ENCODE peak calls at places on chromosomes 13 and 19, in eight cellular contexts. One of them, this sample, is unnamed.

GRCh38 chr19:17281391-17282304 is at the start of gene ANKLE1:
- DNase-seq in neural crest cell: peak
- DNase-seq in AG10803: no peak
- DNase-seq in IMR-90: no peak
- DNase-seq in iPS DF 6.9: no peak
- DNase-seq in stimulated activated CD4-positive, alpha-beta T cell treated with anti-CD3 and anti-CD28 coated beads, Interleukin-1b, Interleukin-23, amount 100 ng/mL, for 24 hours: peak
- DNase-seq in LoVo: no peak
- DNase-seq in stimulated activated CD8-positive, alpha-beta memory T cell treated with anti-CD3 and anti-CD28 coated beads, Interleukin-4, amount 100 ng/mL, for 24 hours: peak
- DNase-seq in this sample: no peak

GRCh38 chr13:31115616-31116015 is 46.1 kb downstream of the HSPH1 start:
- DNase-seq in neural crest cell: no peak
- DNase-seq in AG10803: no peak
- DNase-seq in IMR-90: no peak
- DNase-seq in iPS DF 6.9: no peak
- DNase-seq in stimulated activated CD4-positive, alpha-beta T cell treated with anti-CD3 and anti-CD28 coated beads, Interleukin-1b, Interleukin-23, amount 100 ng/mL, for 24 hours: no peak
- DNase-seq in LoVo: no peak
- DNase-seq in stimulated activated CD8-positive, alpha-beta memory T cell treated with anti-CD3 and anti-CD28 coated beads, Interleukin-4, amount 100 ng/mL, for 24 hours: no peak
- DNase-seq in this sample: no peak

GRCh38 chr13:113178070-113178895 is 19.8 kb downstream of the PROZ start:
- DNase-seq in neural crest cell: no peak
- DNase-seq in AG10803: peak
- DNase-seq in IMR-90: peak
- DNase-seq in iPS DF 6.9: no peak
- DNase-seq in stimulated activated CD4-positive, alpha-beta T cell treated with anti-CD3 and anti-CD28 coated beads, Interleukin-1b, Interleukin-23, amount 100 ng/mL, for 24 hours: no peak
- DNase-seq in LoVo: no peak
- DNase-seq in stimulated activated CD8-positive, alpha-beta memory T cell treated with anti-CD3 and anti-CD28 coated beads, Interleukin-4, amount 100 ng/mL, for 24 hours: no peak
- DNase-seq in this sample: no peak

GRCh38 chr19:3129112-3129511 is 6.7 kb upstream of the GNA15 start:
- DNase-seq in neural crest cell: no peak
- DNase-seq in AG10803: peak
- DNase-seq in IMR-90: peak
- DNase-seq in iPS DF 6.9: no peak
- DNase-seq in stimulated activated CD4-positive, alpha-beta T cell treated with anti-CD3 and anti-CD28 coated beads, Interleukin-1b, Interleukin-23, amount 100 ng/mL, for 24 hours: no peak
- DNase-seq in LoVo: peak
- DNase-seq in stimulated activated CD8-positive, alpha-beta memory T cell treated with anti-CD3 and anti-CD28 coated beads, Interleukin-4, amount 100 ng/mL, for 24 hours: no peak
- DNase-seq in this sample: no peak

GRCh38 chr19:48724796-48725753 is 5.5 kb upstream of the MAMSTR start:
- DNase-seq in neural crest cell: no peak
- DNase-seq in AG10803: peak
- DNase-seq in IMR-90: peak
- DNase-seq in iPS DF 6.9: no peak
- DNase-seq in stimulated activated CD4-positive, alpha-beta T cell treated with anti-CD3 and anti-CD28 coated beads, Interleukin-1b, Interleukin-23, amount 100 ng/mL, for 24 hours: no peak
- DNase-seq in LoVo: peak
- DNase-seq in stimulated activated CD8-positive, alpha-beta memory T cell treated with anti-CD3 and anti-CD28 coated beads, Interleukin-4, amount 100 ng/mL, for 24 hours: no peak
- DNase-seq in this sample: no peak

GRCh38 chr13:26010487-26011207 is 41.2 kb downstream of the SHISA2 start:
- DNase-seq in neural crest cell: no peak
- DNase-seq in AG10803: no peak
- DNase-seq in IMR-90: no peak
- DNase-seq in iPS DF 6.9: no peak
- DNase-seq in stimulated activated CD4-positive, alpha-beta T cell treated with anti-CD3 and anti-CD28 coated beads, Interleukin-1b, Interleukin-23, amount 100 ng/mL, for 24 hours: no peak
- DNase-seq in LoVo: no peak
- DNase-seq in stimulated activated CD8-positive, alpha-beta memory T cell treated with anti-CD3 and anti-CD28 coated beads, Interleukin-4, amount 100 ng/mL, for 24 hours: no peak
- DNase-seq in this sample: no peak

GRCh38 chr19:42480335-42481095 is 37.8 kb upstream of the CXCL17 start:
- DNase-seq in neural crest cell: no peak
- DNase-seq in AG10803: peak
- DNase-seq in IMR-90: peak
- DNase-seq in iPS DF 6.9: no peak
- DNase-seq in stimulated activated CD4-positive, alpha-beta T cell treated with anti-CD3 and anti-CD28 coated beads, Interleukin-1b, Interleukin-23, amount 100 ng/mL, for 24 hours: no peak
- DNase-seq in LoVo: no peak
- DNase-seq in stimulated activated CD8-positive, alpha-beta memory T cell treated with anti-CD3 and anti-CD28 coated beads, Interleukin-4, amount 100 ng/mL, for 24 hours: no peak
- DNase-seq in this sample: no peak

GRCh38 chr19:4186087-4186993 is 3.9 kb downstream of the ANKRD24 start:
- DNase-seq in neural crest cell: peak
- DNase-seq in AG10803: peak
- DNase-seq in IMR-90: peak
- DNase-seq in iPS DF 6.9: no peak
- DNase-seq in stimulated activated CD4-positive, alpha-beta T cell treated with anti-CD3 and anti-CD28 coated beads, Interleukin-1b, Interleukin-23, amount 100 ng/mL, for 24 hours: peak
- DNase-seq in LoVo: peak
- DNase-seq in stimulated activated CD8-positive, alpha-beta memory T cell treated with anti-CD3 and anti-CD28 coated beads, Interleukin-4, amount 100 ng/mL, for 24 hours: peak
- DNase-seq in this sample: peak

GRCh38 chr19:3535235-3535921 is 3.6 kb upstream of the TEKTIP1 start:
- DNase-seq in neural crest cell: no peak
- DNase-seq in AG10803: no peak
- DNase-seq in IMR-90: no peak
- DNase-seq in iPS DF 6.9: no peak
- DNase-seq in stimulated activated CD4-positive, alpha-beta T cell treated with anti-CD3 and anti-CD28 coated beads, Interleukin-1b, Interleukin-23, amount 100 ng/mL, for 24 hours: no peak
- DNase-seq in LoVo: no peak
- DNase-seq in stimulated activated CD8-positive, alpha-beta memory T cell treated with anti-CD3 and anti-CD28 coated beads, Interleukin-4, amount 100 ng/mL, for 24 hours: no peak
- DNase-seq in this sample: no peak

GRCh38 chr19:45161715-45162463 is 1.1 kb upstream of the NKPD1 start:
- DNase-seq in neural crest cell: peak
- DNase-seq in AG10803: no peak
- DNase-seq in IMR-90: peak
- DNase-seq in iPS DF 6.9: no peak
- DNase-seq in stimulated activated CD4-positive, alpha-beta T cell treated with anti-CD3 and anti-CD28 coated beads, Interleukin-1b, Interleukin-23, amount 100 ng/mL, for 24 hours: no peak
- DNase-seq in LoVo: no peak
- DNase-seq in stimulated activated CD8-positive, alpha-beta memory T cell treated with anti-CD3 and anti-CD28 coated beads, Interleukin-4, amount 100 ng/mL, for 24 hours: no peak
- DNase-seq in this sample: peak

GRCh38 chr19:18948075-18948975 is 7.3 kb upstream of the HOMER3 start:
- DNase-seq in neural crest cell: no peak
- DNase-seq in AG10803: no peak
- DNase-seq in IMR-90: no peak
- DNase-seq in iPS DF 6.9: no peak
- DNase-seq in stimulated activated CD4-positive, alpha-beta T cell treated with anti-CD3 and anti-CD28 coated beads, Interleukin-1b, Interleukin-23, amount 100 ng/mL, for 24 hours: no peak
- DNase-seq in LoVo: no peak
- DNase-seq in stimulated activated CD8-positive, alpha-beta memory T cell treated with anti-CD3 and anti-CD28 coated beads, Interleukin-4, amount 100 ng/mL, for 24 hours: no peak
- DNase-seq in this sample: no peak